ENCODE peak calls at places on chromosome 14, in nine cellular contexts. N, E, Q, R, P, C, V, B and T are unnamed samples.

GRCh38 chr14:56100556-56100955 is 17.7 kb upstream of the PELI2 start:
- DNase-seq in P (no peak), Q (no peak), V (no peak), B (no peak), R (no peak), C (no peak), E (no peak), N (no peak), T (no peak)

GRCh38 chr14:72679106-72679505 is 214.8 kb downstream of the DPF3 start:
- DNase-seq in V (no peak), P (peak; percentile 29), Q (no peak), E (no peak), R (no peak), C (no peak), B (no peak), N (peak; percentile 37), T (no peak)

GRCh38 chr14:55274760-55275159 is 3.5 kb downstream of the FBXO34 start:
- DNase-seq in C (no peak), E (no peak), N (no peak), P (no peak), V (no peak), Q (no peak), R (no peak), B (no peak), T (peak; percentile 4)

GRCh38 chr14:74577247-74577947 is 34.6 kb downstream of the LTBP2 start:
- DNase-seq in Q (no peak), C (no peak), R (no peak), V (no peak), N (no peak), B (no peak), E (no peak), P (no peak), T (no peak)

GRCh38 chr14:101007765-101008164 is 104.2 kb upstream of the RTL1 start:
- DNase-seq in B (no peak), V (no peak), P (no peak), C (no peak), R (peak; percentile 16), Q (no peak), E (no peak), N (no peak), T (no peak)

GRCh38 chr14:76828339-76829015 is 2.3 kb downstream of the LRRC74A start:
- DNase-seq in Q (no peak), B (no peak), R (no peak), N (no peak), P (no peak), C (no peak), E (no peak), V (no peak), T (no peak)

GRCh38 chr14:31746326-31746725 is 185.1 kb downstream of the NUBPL start:
- DNase-seq in V (no peak), E (no peak), B (no peak), R (no peak), P (no peak), Q (no peak), N (no peak), C (no peak), T (no peak)

GRCh38 chr14:60275932-60276331 is 26.9 kb downstream of the PPM1A start:
- DNase-seq in C (no peak), B (no peak), E (no peak), Q (no peak), V (no peak), P (no peak), R (no peak), N (no peak), T (no peak)

GRCh38 chr14:100605706-100606686 is 18.8 kb upstream of the BEGAIN start:
- DNase-seq in R (no peak), P (no peak), B (no peak), Q (no peak), E (no peak), N (no peak), V (no peak), C (no peak), T (no peak)

GRCh38 chr14:21313512-21313911 is 33.6 kb downstream of the RPGRIP1 start:
- DNase-seq in B (no peak), C (no peak), R (no peak), Q (no peak), N (no peak), P (no peak), V (peak; percentile 32), E (no peak), T (no peak)

GRCh38 chr14:76355771-76356170 is 20.2 kb upstream of the ESRRB start:
- DNase-seq in N (no peak), E (no peak), R (no peak), C (no peak), P (no peak), V (no peak), B (no peak), Q (no peak), T (no peak)

GRCh38 chr14:63179383-63179782 is 24.9 kb upstream of the RHOJ start:
- DNase-seq in B (no peak), N (peak; percentile 26), P (no peak), E (no peak), V (no peak), R (no peak), C (peak; percentile 57), Q (peak; percentile 63), T (no peak)

GRCh38 chr14:63180017-63180416 is 24.2 kb upstream of the RHOJ start:
- DNase-seq in R (no peak), C (no peak), E (no peak), B (no peak), V (no peak), Q (peak; percentile 75), P (peak; percentile 20), N (peak; percentile 53), T (no peak)

GRCh38 chr14:63186453-63186852 is 17.8 kb upstream of the RHOJ start:
- DNase-seq in E (no peak), R (no peak), Q (no peak), V (no peak), C (no peak), B (no peak), P (no peak), N (no peak), T (no peak)

GRCh38 chr14:63178912-63179311 is 25.3 kb upstream of the RHOJ start:
- DNase-seq in B (no peak), P (no peak), R (no peak), N (no peak), C (peak; percentile 52), E (no peak), Q (no peak), V (no peak), T (no peak)

DNA sequence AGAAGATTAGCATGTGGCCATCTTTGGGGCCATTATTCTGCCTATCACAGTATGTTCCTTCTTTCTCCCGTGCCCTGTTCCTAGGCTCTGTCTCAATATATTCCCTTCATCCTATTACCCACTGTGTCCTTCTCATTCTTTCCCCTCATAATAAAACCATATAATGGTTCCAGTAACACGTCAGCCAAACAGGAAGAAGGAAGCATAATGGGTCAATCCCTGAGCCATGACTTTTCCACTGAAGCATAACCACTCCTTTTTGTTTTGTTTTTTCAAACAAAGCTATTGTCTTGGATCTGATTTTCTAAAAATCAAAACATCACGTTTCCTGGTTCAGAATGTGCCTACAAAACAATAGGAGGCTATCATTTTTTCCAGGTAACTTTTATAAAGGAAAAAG is 21.3 kb upstream of the RHOJ start:
- DNase-seq in B (no peak), C (no peak), N (no peak), R (no peak), P (no peak), Q (no peak), E (no peak), V (no peak), T (no peak)
- H3K4me3 ChIP-seq in B (no peak overlapping the region), C (no peak overlapping the region), N (no peak overlapping the region), R (no peak overlapping the region), P (no peak overlapping the region), Q (no peak overlapping the region), E (no peak overlapping the region), V (no peak overlapping the region), T (no peak overlapping the region)

DNA sequence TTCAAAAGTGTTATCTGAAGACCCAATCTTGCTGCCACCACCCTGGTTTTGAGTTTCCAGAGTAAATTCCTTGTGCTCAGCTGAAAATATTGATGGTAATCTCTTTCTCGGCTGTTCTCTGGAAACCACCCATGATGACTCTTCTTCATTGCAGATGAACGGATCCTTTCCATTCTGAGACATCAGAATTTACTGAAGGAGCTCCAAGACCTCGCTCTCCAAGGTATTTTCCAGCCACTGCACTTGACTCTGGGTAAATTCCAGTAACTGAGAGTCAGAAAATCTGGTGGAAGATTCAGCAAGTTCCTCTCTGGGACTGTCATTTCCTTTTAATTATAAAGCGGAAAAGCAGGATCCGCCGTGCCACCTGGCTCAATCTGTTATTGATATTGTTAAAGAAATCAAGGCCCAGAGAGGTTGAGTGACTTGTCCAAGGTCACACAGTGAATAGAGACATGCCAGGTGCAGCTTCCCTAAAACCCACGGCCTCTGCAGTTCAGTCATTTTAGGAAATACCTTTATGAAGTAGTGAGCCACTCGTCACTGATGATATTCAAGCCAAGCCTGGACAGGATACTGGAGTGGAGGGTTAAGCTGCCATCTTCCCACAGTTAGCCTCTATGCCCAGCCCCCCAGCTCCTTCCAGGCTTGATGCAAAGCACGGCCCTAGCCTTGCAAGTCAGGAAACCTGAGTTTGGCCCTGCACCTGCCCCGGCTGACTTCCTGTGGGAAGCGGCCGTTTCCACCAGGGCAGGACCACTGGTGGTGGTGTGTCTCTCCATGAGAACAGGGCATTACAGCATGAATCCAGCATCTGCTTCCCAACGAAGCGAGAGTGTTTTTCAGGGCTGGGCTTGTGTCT is 4.7 kb downstream of the CHGA start:
- DNase-seq in V (no peak), Q (no peak), C (no peak), E (no peak), R (no peak), B (no peak), N (no peak), P (no peak), T (no peak)
- H3K4me3 ChIP-seq in V (no peak overlapping the region), Q (no peak overlapping the region), C (no peak overlapping the region), E (no peak overlapping the region), R (no peak overlapping the region), B (no peak overlapping the region), N (no peak overlapping the region), P (no peak overlapping the region), T (no peak overlapping the region)

GRCh38 chr14:24186831-24187537 is 1.6 kb downstream of the IPO4 start:
- DNase-seq in N (no peak), R (no peak), Q (no peak), P (no peak), C (no peak), E (no peak), V (no peak), B (no peak), T (no peak)
- H3K4me3 ChIP-seq in N (no peak overlapping the region), R (no peak overlapping the region), Q (no peak overlapping the region), P (no peak overlapping the region), C (no peak overlapping the region), E (no peak overlapping the region), V (no peak overlapping the region), B (no peak overlapping the region), T (no peak overlapping the region)

DNA sequence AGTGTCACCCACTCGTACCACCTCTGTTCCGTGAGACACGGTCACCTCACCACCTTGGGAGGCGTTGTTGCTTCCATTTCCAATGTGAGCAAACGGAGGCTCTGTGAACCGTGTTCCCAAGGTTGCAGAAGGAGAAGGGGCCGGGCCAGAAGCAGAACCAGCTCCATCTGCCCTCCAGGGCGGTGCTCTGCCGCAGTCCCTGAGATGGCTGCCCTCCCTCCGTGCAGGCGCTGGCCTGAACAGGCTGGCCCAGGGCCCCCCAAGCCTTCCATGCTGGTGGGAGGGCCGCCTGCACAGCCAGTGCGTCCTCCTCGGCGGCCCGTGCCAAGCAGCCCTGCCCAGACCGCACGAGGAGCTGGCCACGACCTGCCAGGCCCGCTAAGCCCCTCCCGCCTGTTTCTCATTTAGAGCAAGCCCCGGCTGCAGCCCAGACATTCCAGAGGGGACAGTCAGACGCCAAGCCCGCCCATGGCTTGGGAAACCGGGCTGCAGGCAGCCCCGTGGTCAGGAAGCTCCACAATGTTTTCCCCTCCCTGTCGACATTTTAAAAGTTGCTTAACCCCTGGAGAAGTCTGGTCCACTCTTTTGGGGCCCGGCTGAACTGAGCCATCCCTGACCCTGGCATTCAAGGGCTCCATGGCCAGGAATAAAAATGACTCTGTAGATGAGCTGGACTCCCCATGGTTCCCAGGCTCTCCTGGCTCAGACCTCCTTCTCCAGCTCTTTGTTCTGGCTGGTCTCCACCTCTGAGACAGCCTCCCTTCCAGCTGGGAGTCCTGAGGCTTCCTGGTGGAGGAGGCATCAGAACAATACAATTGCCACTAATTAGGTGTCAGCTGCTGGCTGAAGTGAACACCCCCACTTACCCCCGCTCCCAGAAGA is 236.0 kb downstream of the BCL11B start:
- DNase-seq in V (peak; percentile 57), N (peak; percentile 81), Q (peak; percentile 95), B (no peak), C (peak; percentile 74), E (no peak), R (peak; percentile 96), P (peak; percentile 90), T (peak; percentile 66)
- H3K4me3 ChIP-seq in V (no peak overlapping the region), N (peak overlapping the region; percentile 46), Q (no peak overlapping the region), B (no peak overlapping the region), C (no peak overlapping the region), E (no peak overlapping the region), R (no peak overlapping the region), P (peak overlapping the region; percentile 27), T (no peak overlapping the region)